ENCODE peak calls at places on chromosomes 5 and 9, in six cellular contexts. S is mesendoderm; H is effector memory CD4-positive, alpha-beta T cell; N is cardiac muscle cell; B is left ventricle myocardium inferior; A is adipocyte. L is an unnamed sample. For H3K27me3, the result is how much of the 10 kb centered on the place peaks cover.

GRCh38 chr5:153896701-153897100 is 142.0 kb downstream of the FAM114A2 start:
- DNase-seq in S (no peak), H (no peak), N (no peak), B (no peak), A (peak), L (no peak)

GRCh38 chr9:129868571-129869486 is 33.6 kb downstream of the USP20 start:
- DNase-seq in S (no peak), H (peak), N (no peak), B (no peak), A (no peak), L (no peak)

GRCh38 chr9:107587175-107587963 is 97.8 kb upstream of the KLF4 start:
- DNase-seq in S (no peak), H (no peak), N (no peak), B (peak), A (no peak), L (no peak)

GRCh38 chr9:132957805-132958204 is 13.4 kb upstream of the TSC1 start:
- DNase-seq in S (no peak), H (no peak), N (no peak), B (no peak), A (no peak), L (no peak)

GRCh38 chr9:95055851-95056551 is 261.5 kb downstream of the FANCC start:
- DNase-seq in S (peak), H (no peak), N (no peak), B (no peak), A (peak), L (peak)

GRCh38 chr9:32399110-32399815 is 14.8 kb downstream of the ACO1 start:
- DNase-seq in S (no peak), H (no peak), N (no peak), B (no peak), A (no peak), L (no peak)

GRCh38 chr5:129459485-129460120 is 495 bp upstream of the ADAMTS19 start:
- DNase-seq in S (peak), H (no peak), N (peak), B (peak), A (peak), L (peak)

GRCh38 chr5:156420665-156421064 is 93.7 kb downstream of the SGCD start:
- DNase-seq in S (no peak), H (no peak), N (no peak), B (no peak), A (no peak), L (no peak)

GRCh38 chr5:5983261-5983660 is 395.1 kb downstream of the MED10 start:
- DNase-seq in S (no peak), H (no peak), N (no peak), B (no peak), A (no peak), L (no peak)

GRCh38 chr5:107523019-107523680 is 147.6 kb downstream of the EFNA5 start:
- DNase-seq in S (no peak), H (no peak), N (no peak), B (no peak), A (peak), L (no peak)

GRCh38 chr5:91848453-91848852 is 465.3 kb upstream of the ARRDC3 start:
- DNase-seq in S (peak), H (no peak), N (no peak), B (no peak), A (peak), L (no peak)

GRCh38 chr9:129835128-129835859 is at the start of the genes C9orf78 and USP20:
- DNase-seq in S (peak), H (peak), N (peak), B (peak), A (peak), L (peak)

GRCh38 chr5:133523013-133523658 is 89.2 kb downstream of the FSTL4 start:
- DNase-seq in S (peak), H (no peak), N (no peak), B (no peak), A (no peak), L (no peak)

GRCh38 chr5:3324421-3325101 is 271.1 kb upstream of the IRX1 start:
- DNase-seq in S (peak), H (no peak), N (peak), B (no peak), A (no peak), L (peak)

GRCh38 chr5:133754575-133755169 is 142.3 kb upstream of the FSTL4 start:
- DNase-seq in S (peak), H (no peak), N (peak), B (no peak), A (peak), L (peak)

GRCh38 chr5:126369995-126370731 is 53.0 kb upstream of the GRAMD2B start:
- DNase-seq in S (peak), H (no peak), N (peak), B (no peak), A (peak), L (peak)

GRCh38 chr9:89970701-89971100 is 365.9 kb downstream of the GADD45G start:
- DNase-seq in S (no peak), H (no peak), N (no peak), B (no peak), A (no peak), L (no peak)

GRCh38 chr5:157761690-157762611 is 18.4 kb downstream of the LSM11 start:
- DNase-seq in S (peak), H (no peak), N (peak), B (no peak), A (peak), L (peak)

DNA sequence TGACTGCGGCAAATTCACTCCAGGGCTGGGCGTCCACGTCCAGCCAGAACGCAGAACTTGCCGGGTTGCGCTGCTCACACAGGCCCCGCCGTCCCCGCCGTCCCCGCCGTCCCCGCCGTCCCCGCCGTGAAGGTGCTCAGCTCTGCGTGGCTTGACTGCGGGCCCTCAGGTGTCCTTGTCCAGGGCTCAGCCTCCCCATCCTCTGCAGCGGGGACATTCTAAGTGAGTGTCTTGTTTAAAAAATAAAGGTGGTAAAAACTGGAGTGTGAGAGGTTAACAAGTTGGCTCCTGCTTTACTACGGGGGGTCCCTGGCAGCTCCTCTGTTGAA is 14.9 kb downstream of the IRX4 start:
- DNase-seq in S (no peak), H (no peak), N (no peak), B (no peak), A (no peak), L (no peak)
- H3K27me3 ChIP-seq in S (under half), H (under half), N (under half), B (half or more), A (half or more), L (under half)

GRCh38 chr5:33973271-33973670 is 11.2 kb downstream of the SLC45A2 start:
- DNase-seq in S (no peak), H (no peak), N (no peak), B (no peak), A (no peak), L (no peak)
- H3K4me3 ChIP-seq in S (no peak), H (no peak), N (no peak), B (no peak), A (no peak), L (no peak)

DNA sequence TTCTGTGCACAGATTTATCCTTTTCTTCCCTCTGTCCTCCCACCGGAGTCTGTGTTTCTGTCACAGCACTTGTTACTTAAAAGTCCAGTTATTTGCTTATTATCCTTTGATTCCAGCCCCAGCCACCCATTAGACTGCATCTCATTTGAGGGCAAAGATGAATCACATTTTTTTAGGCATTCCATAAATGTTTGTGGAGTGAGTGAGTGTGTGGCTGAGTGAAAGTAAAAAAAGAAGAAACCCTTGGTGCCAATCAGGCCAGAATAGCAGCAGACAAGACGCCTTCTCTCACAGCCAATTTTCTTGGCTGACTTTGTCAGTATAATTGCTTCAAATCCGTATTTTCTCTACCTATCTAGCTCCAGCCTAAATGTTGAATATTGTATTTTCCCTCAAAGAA is 613.0 kb upstream of the WWC1 start:
- DNase-seq in S (peak), H (no peak), N (no peak), B (no peak), A (no peak), L (no peak)
- H3K27me3 ChIP-seq in S (under half), H (under half), N (under half), B (under half), A (under half), L (under half)

GRCh38 chr5:180314106-180314505 is 22.2 kb upstream of the MAPK9 start:
- DNase-seq in S (no peak), H (no peak), N (peak), B (no peak), A (no peak), L (no peak)
- H3K4me3 ChIP-seq in S (no peak), H (no peak), N (no peak), B (no peak), A (no peak), L (no peak)

DNA sequence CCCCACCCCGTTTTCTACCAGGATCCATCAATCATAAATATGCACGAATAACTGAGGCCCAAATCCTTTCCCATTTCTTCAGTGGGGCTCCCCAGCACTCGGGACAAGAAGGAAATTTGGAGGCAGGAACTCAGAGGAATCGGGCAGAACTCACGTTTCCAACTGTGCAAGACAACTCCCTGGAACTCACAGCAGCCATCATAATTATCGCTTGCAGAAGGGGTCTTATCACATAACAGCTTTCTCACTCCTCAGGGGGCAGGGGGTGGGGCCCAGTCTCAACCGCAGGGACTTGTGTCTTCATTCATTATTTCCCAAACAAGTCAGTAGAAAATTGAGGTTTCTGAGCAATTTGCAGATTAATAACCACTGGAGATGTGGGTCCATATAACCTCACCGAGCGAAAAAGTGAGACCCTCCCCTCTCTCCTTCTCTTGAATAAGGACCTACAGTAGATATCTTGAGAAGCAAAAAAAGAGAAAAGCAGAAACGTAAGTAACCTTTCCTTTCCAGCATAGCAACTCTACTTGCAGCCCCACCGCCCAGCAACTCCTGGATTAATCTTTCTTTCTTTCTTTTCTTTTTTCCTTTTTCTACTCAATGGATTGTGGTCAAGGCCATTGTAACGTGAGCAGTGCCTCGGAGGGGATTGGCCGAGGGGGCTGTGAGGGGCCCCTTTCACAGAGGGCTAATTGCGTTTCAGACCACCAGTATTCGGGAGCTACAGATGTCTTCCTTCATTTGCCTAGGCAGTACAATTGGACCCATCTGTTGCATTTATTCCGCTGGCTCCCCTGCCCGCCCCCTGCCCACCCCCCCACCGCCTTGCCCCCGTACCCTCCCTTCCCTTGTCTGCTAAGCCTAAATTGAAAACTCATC is 24.7 kb upstream of the TIFAB start:
- DNase-seq in S (peak), H (no peak), N (no peak), B (no peak), A (no peak), L (peak)
- H3K27me3 ChIP-seq in S (under half), H (under half), N (half or more), B (half or more), A (half or more), L (half or more)

GRCh38 chr9:134872482-134873231 is 8.0 kb upstream of the FCN2 start:
- DNase-seq in S (no peak), H (no peak), N (no peak), B (no peak), A (no peak), L (no peak)
- H3K4me3 ChIP-seq in S (no peak), H (no peak), N (no peak), B (no peak), A (no peak), L (no peak)

GRCh38 chr5:136190904-136191303 is 2.1 kb downstream of the SMIM32 start:
- DNase-seq in S (no peak), H (no peak), N (no peak), B (no peak), A (no peak), L (peak)
- H3K27me3 ChIP-seq in S (under half), H (under half), N (half or more), B (half or more), A (under half), L (half or more)

GRCh38 chr9:37337301-37337905 is 85.1 kb upstream of the GRHPR start:
- DNase-seq in S (no peak), H (no peak), N (no peak), B (no peak), A (no peak), L (no peak)
- H3K4me3 ChIP-seq in S (no peak), H (no peak), N (no peak), B (no peak), A (no peak), L (no peak)

GRCh38 chr5:141489841-141490240 is 960 bp downstream of the PCDHGC5 start:
- DNase-seq in S (no peak), H (no peak), N (no peak), B (no peak), A (no peak), L (no peak)
- H3K27me3 ChIP-seq in S (under half), H (under half), N (under half), B (under half), A (under half), L (under half)